ENCODE peak calls at places on chromosome 21, in eight cellular contexts. H is RWPE1, G is fibroblast of lung, O is natural killer cell, A is RPMI7951, I is Daoy, R is cortex of kidney, B is NCI-H748 treated with DMSO at 0.1 percent for 48 hours. T is an unnamed sample.

GRCh38 chr21:19181604-19182140 is 778.1 kb upstream of the TMPRSS15 start:
- DNase-seq in O (no peak), R (no peak), A (no peak), G (no peak), B (no peak), H (no peak), I (no peak), T (no peak)

GRCh38 chr21:22288885-22289509 is 1290.8 kb downstream of the NCAM2 start:
- DNase-seq in R (no peak), B (no peak), H (no peak), I (no peak), G (no peak), A (no peak), O (no peak), T (no peak)

GRCh38 chr21:39788383-39788782 is 43.4 kb downstream of the IGSF5 start:
- DNase-seq in G (peak), I (peak), H (peak), A (peak), O (no peak), R (no peak), B (peak), T (no peak)

GRCh38 chr21:19510057-19510456 is 1106.5 kb upstream of the TMPRSS15 start:
- DNase-seq in G (no peak), H (no peak), A (no peak), R (no peak), O (no peak), I (no peak), B (no peak), T (no peak)

GRCh38 chr21:29332461-29333354 is 34.0 kb downstream of the BACH1 start:
- DNase-seq in I (peak), A (peak), H (no peak), B (no peak), O (no peak), R (no peak), G (peak), T (no peak)

GRCh38 chr21:43603230-43603626 is 56.1 kb downstream of the HSF2BP start:
- DNase-seq in H (no peak), G (no peak), O (no peak), I (no peak), A (no peak), B (no peak), R (no peak), T (no peak)

GRCh38 chr21:25243809-25244208 is 363.5 kb downstream of the MRPL39 start:
- DNase-seq in B (no peak), H (no peak), G (no peak), A (peak), O (no peak), I (no peak), R (no peak), T (no peak)

GRCh38 chr21:44846485-44847260 is 26.8 kb downstream of the PTTG1IP start:
- DNase-seq in O (no peak), G (peak), B (no peak), I (peak), R (no peak), A (peak), H (peak), T (no peak)

GRCh38 chr21:42552407-42553336 is 39.0 kb downstream of the SLC37A1 start:
- DNase-seq in R (no peak), B (no peak), O (no peak), A (no peak), I (no peak), H (no peak), G (no peak), T (no peak)

GRCh38 chr21:31193761-31194160 is 150.3 kb downstream of the TIAM1 start:
- DNase-seq in G (no peak), A (no peak), I (no peak), H (no peak), R (no peak), B (no peak), O (no peak), T (no peak)

GRCh38 chr21:43689556-43690337 is 29.2 kb upstream of the PDXK start:
- DNase-seq in O (no peak), B (no peak), A (no peak), R (no peak), G (no peak), I (no peak), H (no peak), T (no peak)

GRCh38 chr21:36816556-36817130 is 117.7 kb downstream of the SIM2 start:
- DNase-seq in A (no peak), H (no peak), G (peak), I (no peak), B (no peak), R (no peak), O (no peak), T (no peak)

GRCh38 chr21:14977814-14978213 is 87.0 kb downstream of the NRIP1 start:
- DNase-seq in I (no peak), G (no peak), H (no peak), B (peak), A (no peak), O (no peak), R (no peak), T (no peak)

GRCh38 chr21:37000381-37000780 is 6.1 kb upstream of the RIPPLY3 start:
- DNase-seq in O (no peak), R (no peak), G (no peak), A (no peak), B (no peak), H (no peak), I (no peak), T (no peak)

GRCh38 chr21:43847301-43847700 is 17.7 kb upstream of the AGPAT3 start:
- DNase-seq in A (no peak), B (no peak), R (no peak), G (no peak), H (no peak), I (no peak), O (no peak), T (no peak)

GRCh38 chr21:46222436-46223116 is 6.0 kb downstream of the LSS start:
- DNase-seq in R (no peak), A (no peak), I (no peak), B (no peak), H (no peak), O (no peak), G (no peak), T (no peak)

GRCh38 chr21:39022901-39023693 is 160.2 kb downstream of the PSMG1 start:
- DNase-seq in B (no peak), I (no peak), H (no peak), R (peak), A (peak), O (no peak), G (peak), T (no peak)

GRCh38 chr21:42007541-42007940 is 2.6 kb downstream of the ZBTB21 start:
- DNase-seq in H (no peak), O (no peak), A (no peak), G (no peak), B (no peak), I (no peak), R (no peak), T (no peak)